ENCODE peak calls at places on chromosomes 3 and 15, in eight cellular contexts. D, P, J, U, V, R, E and H are unnamed samples.

GRCh38 chr3:5699313-5699712 is 511.8 kb downstream of the EDEM1 start:
- DNase-seq in U (no peak), J (no peak), D (no peak), V (no peak), P (no peak), E (no peak), R (no peak), H (no peak)

GRCh38 chr3:52822363-52822762 is 8.1 kb downstream of the ITIH4 start:
- DNase-seq in J (no peak), E (no peak), P (no peak), D (no peak), V (no peak), U (no peak), R (no peak), H (no peak)

GRCh38 chr3:182843478-182843877 is 50.2 kb downstream of the ATP11B start:
- DNase-seq in P (no peak), J (no peak), U (peak), D (no peak), E (no peak), R (no peak), V (no peak), H (no peak)

GRCh38 chr3:190644766-190645165 is 130.9 kb downstream of the IL1RAP start:
- DNase-seq in J (no peak), D (no peak), R (no peak), U (peak), V (no peak), E (no peak), P (no peak), H (no peak)

GRCh38 chr3:10762611-10763247 is 53.3 kb upstream of the SLC6A11 start:
- DNase-seq in V (no peak), D (no peak), J (no peak), R (no peak), P (no peak), U (no peak), E (no peak), H (no peak)

GRCh38 chr3:184336484-184337230 is 743 bp upstream of the FAM131A start:
- DNase-seq in R (peak), J (peak), P (no peak), D (no peak), V (peak), U (peak), E (no peak), H (no peak)

GRCh38 chr3:12990306-12990705 is 82.9 kb downstream of the IQSEC1 start:
- DNase-seq in R (no peak), V (no peak), P (no peak), D (no peak), U (peak), J (no peak), E (no peak), H (no peak)

GRCh38 chr3:15074500-15074899 is 9.4 kb upstream of the MRPS25 start:
- DNase-seq in D (no peak), V (no peak), R (no peak), J (no peak), P (no peak), U (no peak), E (no peak), H (no peak)

GRCh38 chr15:66882251-66883020 is 180.4 kb downstream of the SMAD6 start:
- DNase-seq in E (no peak), V (no peak), D (no peak), P (no peak), J (peak), R (no peak), U (peak), H (no peak)

GRCh38 chr3:127572186-127572585 is 18.3 kb downstream of the TPRA1 start:
- DNase-seq in E (no peak), U (no peak), D (no peak), R (no peak), V (no peak), J (no peak), P (no peak), H (no peak)

GRCh38 chr15:99146661-99147060 is 41.8 kb downstream of the SYNM start:
- DNase-seq in U (no peak), D (no peak), J (no peak), V (no peak), R (no peak), E (no peak), P (no peak), H (no peak)

GRCh38 chr15:74433592-74434259 is at the start of gene SEMA7A:
- DNase-seq in U (peak), V (peak), R (peak), D (peak), E (peak), P (peak), J (peak), H (peak)

GRCh38 chr3:161050929-161051328 is 54.2 kb downstream of the B3GALNT1 start:
- DNase-seq in R (no peak), P (no peak), E (no peak), U (no peak), V (no peak), D (no peak), J (no peak), H (no peak)

GRCh38 chr15:23422099-23422945 is 24.7 kb downstream of the GOLGA6L2 start:
- DNase-seq in J (no peak), P (no peak), U (no peak), D (no peak), R (no peak), E (no peak), V (no peak), H (no peak)

GRCh38 chr3:124486324-124486723 is 243.9 kb upstream of the UMPS start:
- DNase-seq in E (no peak), J (no peak), V (no peak), D (no peak), R (no peak), U (no peak), P (no peak), H (no peak)

GRCh38 chr15:60591491-60592385 is 112.8 kb upstream of the ICE2 start:
- DNase-seq in E (peak), U (peak), P (no peak), J (peak), D (no peak), V (peak), R (peak), H (peak)

GRCh38 chr3:100002599-100003350 is 111.5 kb downstream of the FILIP1L start:
- DNase-seq in U (peak), P (no peak), E (no peak), R (peak), J (peak), D (no peak), V (no peak), H (peak)

GRCh38 chr3:118526758-118527526 is 507.7 kb downstream of the IGSF11 start:
- DNase-seq in U (no peak), P (no peak), J (no peak), V (no peak), E (no peak), R (no peak), D (no peak), H (no peak)

GRCh38 chr3:188043891-188044290 is 110.1 kb upstream of the LPP start:
- DNase-seq in D (no peak), E (no peak), P (no peak), J (no peak), U (no peak), V (no peak), R (no peak), H (no peak)

GRCh38 chr3:114553949-114554593 is 260.2 kb downstream of the TIGIT start:
- DNase-seq in J (no peak), U (no peak), R (no peak), D (no peak), P (no peak), E (no peak), V (no peak), H (no peak)

GRCh38 chr3:50296721-50297383 is 2.4 kb downstream of the HYAL3 start:
- DNase-seq in D (no peak), E (no peak), U (no peak), V (no peak), R (no peak), P (no peak), J (no peak), H (no peak)

GRCh38 chr3:111712294-111713180 is 117.4 kb upstream of the ZBED2 start:
- DNase-seq in R (no peak), P (peak), E (no peak), J (no peak), U (peak), D (no peak), V (peak), H (no peak)

GRCh38 chr15:22949074-22949547 is 31.1 kb downstream of the CYFIP1 start:
- DNase-seq in R (peak), D (no peak), J (peak), E (no peak), U (peak), P (no peak), V (peak), H (no peak)